ENCODE peak calls at places on chromosomes 5 and 9, in eight cellular contexts. S is GM23248, V is fibroblast of lung, B is endothelial cell of umbilical vein, F is A673, C is mesendoderm, G is IMR-90, L is osteoblast. N is an unnamed sample. For H3K27me3 and H3K4me1, the result is how much of the 10 kb centered on the place peaks cover.

GRCh38 chr5:127183332-127183731 is 107.3 kb upstream of the MEGF10 start:
- DNase-seq in S (no peak), V (no peak), B (no peak), F (no peak), C (no peak), G (no peak), L (no peak), N (no peak)

GRCh38 chr5:179380211-179381035 is 35.2 kb upstream of the ADAMTS2 start:
- DNase-seq in S (no peak), V (no peak), B (no peak), F (no peak), C (no peak), G (no peak), L (peak), N (no peak)

GRCh38 chr9:16112116-16112515 is 559.3 kb downstream of the CCDC171 start:
- DNase-seq in S (peak), V (no peak), B (no peak), F (no peak), C (peak), G (no peak), L (no peak), N (no peak)

GRCh38 chr5:62790348-62790747 is 211.7 kb downstream of the LRRC70 start:
- DNase-seq in S (peak), V (no peak), B (no peak), F (no peak), C (no peak), G (peak), L (no peak), N (no peak)

GRCh38 chr9:133335924-133336811 is at the start of gene SURF6:
- DNase-seq in S (peak), V (peak), B (peak), F (peak), C (peak), G (peak), L (peak), N (peak)

GRCh38 chr9:120689860-120690259 is 24.4 kb downstream of the MEGF9 start:
- DNase-seq in S (peak), V (peak), B (peak), F (peak), C (no peak), G (peak), L (peak), N (no peak)

GRCh38 chr9:21684831-21685362 is 117.5 kb upstream of the MTAP start:
- DNase-seq in S (peak), V (peak), B (peak), F (peak), C (peak), G (peak), L (no peak), N (peak)

GRCh38 chr5:6737043-6737941 is 24.1 kb downstream of the TENT4A start:
- DNase-seq in S (no peak), V (no peak), B (no peak), F (no peak), C (no peak), G (no peak), L (peak), N (no peak)

GRCh38 chr9:125747765-125748510 is 765 bp downstream of the PBX3 start:
- DNase-seq in S (peak), V (no peak), B (peak), F (no peak), C (peak), G (no peak), L (peak), N (peak)

GRCh38 chr5:143471041-143471509 is 67.6 kb upstream of the NR3C1 start:
- DNase-seq in S (peak), V (peak), B (no peak), F (no peak), C (peak), G (peak), L (peak), N (peak)

GRCh38 chr5:141747152-141747640 is 65.2 kb upstream of the ARAP3 start:
- DNase-seq in S (peak), V (peak), B (peak), F (peak), C (peak), G (peak), L (peak), N (peak)

GRCh38 chr5:67306997-67307580 is 110.5 kb upstream of the CD180 start:
- DNase-seq in S (peak), V (peak), B (no peak), F (no peak), C (peak), G (no peak), L (no peak), N (no peak)

GRCh38 chr5:42021119-42021518 is 96.0 kb downstream of the FBXO4 start:
- DNase-seq in S (peak), V (peak), B (no peak), F (no peak), C (no peak), G (no peak), L (no peak), N (peak)

GRCh38 chr9:77954018-77954417 is 77.6 kb downstream of the GNAQ start:
- DNase-seq in S (peak), V (peak), B (no peak), F (no peak), C (no peak), G (peak), L (no peak), N (no peak)

GRCh38 chr5:67960939-67961338 is 254.6 kb upstream of the PIK3R1 start:
- DNase-seq in S (no peak), V (no peak), B (no peak), F (no peak), C (peak), G (no peak), L (no peak), N (no peak)

GRCh38 chr5:143495823-143496275 is 92.4 kb upstream of the NR3C1 start:
- DNase-seq in S (peak), V (peak), B (peak), F (peak), C (no peak), G (peak), L (no peak), N (peak)

GRCh38 chr5:113824307-113824706 is 310.8 kb downstream of the YTHDC2 start:
- DNase-seq in S (no peak), V (no peak), B (no peak), F (no peak), C (peak), G (no peak), L (no peak), N (no peak)

GRCh38 chr5:57215629-57216195 is 41.9 kb downstream of the GPBP1 start:
- DNase-seq in S (peak), V (no peak), B (no peak), F (no peak), C (no peak), G (peak), L (no peak), N (no peak)

GRCh38 chr5:147791181-147791580 is 8.7 kb upstream of the JAKMIP2 start:
- DNase-seq in S (no peak), V (no peak), B (no peak), F (no peak), C (no peak), G (no peak), L (no peak), N (no peak)

GRCh38 chr9:98356326-98356725 is 100.9 kb upstream of the TBC1D2 start:
- DNase-seq in S (peak), V (no peak), B (no peak), F (no peak), C (no peak), G (peak), L (no peak), N (no peak)

GRCh38 chr5:56126487-56127179 is 106.5 kb downstream of the ANKRD55 start:
- DNase-seq in S (no peak), V (peak), B (peak), F (no peak), C (no peak), G (peak), L (no peak), N (peak)

GRCh38 chr5:149777382-149777781 is 47.3 kb downstream of the PPARGC1B start:
- DNase-seq in S (no peak), V (peak), B (no peak), F (peak), C (peak), G (no peak), L (no peak), N (no peak)

GRCh38 chr9:36151306-36152210 is 15.0 kb downstream of the GLIPR2 start:
- DNase-seq in S (peak), V (peak), B (peak), F (peak), C (peak), G (peak), L (no peak), N (peak)

GRCh38 chr5:141934099-141934844 is 10.6 kb downstream of the DELE1 start:
- DNase-seq in S (no peak), V (peak), B (no peak), F (no peak), C (no peak), G (peak), L (no peak), N (no peak)

GRCh38 chr5:175842947-175843793 is 28.2 kb upstream of the CPLX2 start:
- DNase-seq in S (peak), V (peak), B (no peak), F (no peak), C (peak), G (peak), L (peak), N (peak)

GRCh38 chr9:79471577-79472543 is 99.9 kb upstream of the TLE4 start:
- DNase-seq in S (peak), V (peak), B (peak), F (peak), C (peak), G (peak), L (peak), N (peak)

GRCh38 chr5:127386557-127386956 is 96.0 kb downstream of the MEGF10 start:
- DNase-seq in S (peak), V (peak), B (peak), F (no peak), C (no peak), G (peak), L (peak), N (peak)

GRCh38 chr5:14510156-14510734 is 71.3 kb upstream of the OTULINL start:
- DNase-seq in S (peak), V (no peak), B (no peak), F (no peak), C (no peak), G (no peak), L (no peak), N (no peak)

GRCh38 chr5:45399041-45399440 is 297.1 kb downstream of the HCN1 start:
- DNase-seq in S (no peak), V (no peak), B (no peak), F (peak), C (peak), G (no peak), L (no peak), N (no peak)

GRCh38 chr5:5665225-5666075 is 243.0 kb downstream of the ICE1 start:
- DNase-seq in S (peak), V (peak), B (no peak), F (no peak), C (no peak), G (no peak), L (no peak), N (peak)

GRCh38 chr9:137141050-137141810 is 2.3 kb downstream of the GRIN1 start:
- DNase-seq in S (no peak), V (no peak), B (no peak), F (no peak), C (no peak), G (no peak), L (peak), N (no peak)
- H3K27me3 ChIP-seq in S (under half), V (under half), B (under half), F (half or more), C (under half), G (half or more), L (under half), N (under half)

DNA sequence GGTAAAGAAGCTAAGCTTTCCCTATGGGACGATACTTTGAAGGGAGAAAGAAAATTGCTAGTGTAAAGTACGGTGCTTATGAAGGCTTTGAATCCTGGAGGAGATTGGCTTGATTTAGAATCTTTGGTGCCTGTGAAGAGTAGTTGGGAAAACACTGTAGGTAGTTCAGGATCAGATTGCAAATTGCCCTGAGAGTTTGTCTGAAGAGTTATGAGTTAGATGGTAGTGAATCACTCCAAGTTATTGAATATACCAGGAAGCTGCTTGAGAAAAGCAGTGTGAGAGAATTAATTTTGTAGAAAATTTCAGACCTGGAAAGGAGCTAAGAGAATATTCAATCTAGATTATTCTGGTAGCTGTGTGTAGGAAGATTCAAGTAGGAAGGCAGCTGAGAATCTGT is 11.5 kb downstream of the MAN2A1 start:
- DNase-seq in S (peak), V (no peak), B (no peak), F (no peak), C (no peak), G (peak), L (no peak), N (peak)
- H3K4me1 ChIP-seq in S (under half), V (under half), B (under half), F (half or more), C (under half), G (under half), L (under half), N (under half)

GRCh38 chr5:181076920-181077319 is 36.9 kb downstream of the BTNL9 start:
- DNase-seq in S (no peak), V (no peak), B (no peak), F (no peak), C (no peak), G (no peak), L (no peak), N (no peak)

GRCh38 chr5:181070523-181070922 is 30.5 kb downstream of the BTNL9 start:
- DNase-seq in S (no peak), V (no peak), B (no peak), F (no peak), C (no peak), G (no peak), L (no peak), N (no peak)

GRCh38 chr5:181069767-181070491 is 29.9 kb downstream of the BTNL9 start:
- DNase-seq in S (peak), V (no peak), B (no peak), F (no peak), C (peak), G (no peak), L (no peak), N (no peak)

GRCh38 chr5:181071257-181071656 is 31.2 kb downstream of the BTNL9 start:
- DNase-seq in S (no peak), V (no peak), B (no peak), F (no peak), C (no peak), G (no peak), L (no peak), N (no peak)
- H3K27me3 ChIP-seq in S (under half), V (under half), B (under half), F (under half), C (under half), G (under half), L (under half), N (under half)

GRCh38 chr5:16899171-16899570 is 36.9 kb downstream of the MYO10 start:
- DNase-seq in S (no peak), V (no peak), B (no peak), F (no peak), C (no peak), G (no peak), L (no peak), N (peak)

GRCh38 chr5:16902846-16903245 is 33.2 kb downstream of the MYO10 start:
- DNase-seq in S (peak), V (no peak), B (no peak), F (no peak), C (peak), G (no peak), L (no peak), N (peak)

GRCh38 chr5:16897800-16898199 is 38.3 kb downstream of the MYO10 start:
- DNase-seq in S (no peak), V (no peak), B (no peak), F (no peak), C (no peak), G (no peak), L (no peak), N (no peak)

GRCh38 chr5:16903480-16904300 is 32.4 kb downstream of the MYO10 start:
- DNase-seq in S (no peak), V (no peak), B (no peak), F (no peak), C (no peak), G (no peak), L (no peak), N (no peak)

DNA sequence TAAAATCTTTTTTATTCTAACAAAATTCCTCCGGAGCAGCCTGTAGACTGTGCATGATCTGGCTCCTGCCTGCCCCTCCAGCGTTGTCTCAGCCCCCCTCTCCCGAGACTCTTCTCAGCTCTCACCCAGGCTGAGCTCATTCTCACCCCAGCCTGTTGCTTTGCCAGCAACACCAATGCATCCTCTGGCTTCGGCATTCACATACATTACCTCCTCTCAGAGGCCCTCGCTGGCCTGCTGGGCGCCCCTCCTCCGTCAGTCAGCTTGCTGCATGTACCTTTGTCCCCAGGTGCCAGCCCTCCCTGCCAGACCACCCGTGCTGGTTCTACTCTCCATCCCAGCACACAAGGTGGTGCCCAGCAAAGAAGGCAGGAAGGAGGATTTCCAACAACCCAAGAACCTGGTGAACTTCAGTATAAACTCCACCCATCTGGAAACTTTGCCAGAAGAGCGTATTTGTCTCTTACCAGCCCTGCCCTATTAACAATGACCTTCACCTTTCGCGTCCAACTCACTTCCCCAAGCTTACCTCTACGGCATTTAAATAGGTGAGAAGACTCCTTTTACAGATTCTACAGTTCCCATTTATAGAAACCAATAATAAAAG is 34.9 kb downstream of the MYO10 start:
- DNase-seq in S (no peak), V (no peak), B (no peak), F (no peak), C (peak), G (no peak), L (no peak), N (no peak)
- H3K4me1 ChIP-seq in S (under half), V (under half), B (under half), F (half or more), C (under half), G (under half), L (under half), N (under half)

DNA sequence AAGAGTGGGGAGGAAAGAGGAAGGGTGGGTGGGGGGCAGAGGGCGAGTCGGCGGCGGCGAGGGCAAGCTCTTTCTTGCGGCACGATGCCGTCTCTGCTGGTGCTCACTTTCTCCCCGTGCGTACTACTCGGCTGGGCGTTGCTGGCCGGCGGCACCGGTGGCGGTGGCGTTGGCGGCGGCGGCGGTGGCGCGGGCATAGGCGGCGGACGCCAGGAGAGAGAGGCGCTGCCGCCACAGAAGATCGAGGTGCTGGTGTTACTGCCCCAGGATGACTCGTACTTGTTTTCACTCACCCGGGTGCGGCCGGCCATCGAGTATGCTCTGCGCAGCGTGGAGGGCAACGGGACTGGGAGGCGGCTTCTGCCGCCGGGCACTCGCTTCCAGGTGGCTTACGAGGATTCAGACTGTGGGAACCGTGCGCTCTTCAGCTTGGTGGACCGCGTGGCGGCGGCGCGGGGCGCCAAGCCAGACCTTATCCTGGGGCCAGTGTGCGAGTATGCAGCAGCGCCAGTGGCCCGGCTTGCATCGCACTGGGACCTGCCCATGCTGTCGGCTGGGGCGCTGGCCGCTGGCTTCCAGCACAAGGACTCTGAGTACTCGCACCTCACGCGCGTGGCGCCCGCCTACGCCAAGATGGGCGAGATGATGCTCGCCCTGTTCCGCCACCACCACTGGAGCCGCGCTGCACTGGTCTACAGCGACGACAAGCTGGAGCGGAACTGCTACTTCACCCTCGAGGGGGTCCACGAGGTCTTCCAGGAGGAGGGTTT is 757 bp downstream of the NPR3 start:
- DNase-seq in S (peak), V (peak), B (peak), F (no peak), C (peak), G (peak), L (peak), N (peak)
- H3K27me3 ChIP-seq in S (under half), V (under half), B (under half), F (half or more), C (under half), G (under half), L (under half), N (under half)

N was measured in PC-3.